ENCODE peak calls at places on chromosomes 1 and 21, in nine cellular contexts. D, N, G, O, E, M, H, L and Q are unnamed samples. For H3K4me1, the result is how much of the 10 kb centered on the place peaks cover.

GRCh38 chr1:183571678-183572268 is 18.5 kb downstream of the NCF2 start:
- DNase-seq in D (no peak), N (no peak), G (no peak), O (peak), E (no peak), M (no peak), H (no peak), L (no peak), Q (no peak)

GRCh38 chr1:95287078-95287477 is 53.1 kb downstream of the RWDD3 start:
- DNase-seq in D (no peak), N (no peak), G (no peak), O (no peak), E (no peak), M (no peak), H (no peak), L (no peak), Q (no peak)

GRCh38 chr1:43221256-43221778 is 48.5 kb upstream of the TMEM125 start:
- DNase-seq in D (no peak), N (no peak), G (peak), O (no peak), E (no peak), M (no peak), H (no peak), L (no peak), Q (no peak)

GRCh38 chr1:172699111-172699510 is 40.2 kb downstream of the FASLG start:
- DNase-seq in D (peak), N (no peak), G (peak), O (no peak), E (peak), M (no peak), H (no peak), L (no peak), Q (peak)

GRCh38 chr1:11940260-11940921 is 5.9 kb downstream of the PLOD1 start:
- DNase-seq in D (peak), N (no peak), G (no peak), O (peak), E (no peak), M (no peak), H (no peak), L (peak), Q (no peak)

GRCh38 chr1:15106608-15107007 is 46.9 kb upstream of the TMEM51 start:
- DNase-seq in D (peak), N (no peak), G (no peak), O (no peak), E (no peak), M (no peak), H (peak), L (peak), Q (no peak)

GRCh38 chr1:19445417-19446342 is 39.7 kb downstream of the CAPZB start:
- DNase-seq in D (no peak), N (peak), G (no peak), O (peak), E (no peak), M (no peak), H (no peak), L (peak), Q (no peak)

GRCh38 chr1:209405183-209405823 is 178.2 kb upstream of the CAMK1G start:
- DNase-seq in D (peak), N (no peak), G (no peak), O (no peak), E (no peak), M (no peak), H (no peak), L (no peak), Q (no peak)

GRCh38 chr21:34557261-34557660 is 45.3 kb upstream of the KCNE1 start:
- DNase-seq in D (no peak), N (no peak), G (no peak), O (no peak), E (no peak), M (no peak), H (no peak), L (no peak), Q (no peak)

DNA sequence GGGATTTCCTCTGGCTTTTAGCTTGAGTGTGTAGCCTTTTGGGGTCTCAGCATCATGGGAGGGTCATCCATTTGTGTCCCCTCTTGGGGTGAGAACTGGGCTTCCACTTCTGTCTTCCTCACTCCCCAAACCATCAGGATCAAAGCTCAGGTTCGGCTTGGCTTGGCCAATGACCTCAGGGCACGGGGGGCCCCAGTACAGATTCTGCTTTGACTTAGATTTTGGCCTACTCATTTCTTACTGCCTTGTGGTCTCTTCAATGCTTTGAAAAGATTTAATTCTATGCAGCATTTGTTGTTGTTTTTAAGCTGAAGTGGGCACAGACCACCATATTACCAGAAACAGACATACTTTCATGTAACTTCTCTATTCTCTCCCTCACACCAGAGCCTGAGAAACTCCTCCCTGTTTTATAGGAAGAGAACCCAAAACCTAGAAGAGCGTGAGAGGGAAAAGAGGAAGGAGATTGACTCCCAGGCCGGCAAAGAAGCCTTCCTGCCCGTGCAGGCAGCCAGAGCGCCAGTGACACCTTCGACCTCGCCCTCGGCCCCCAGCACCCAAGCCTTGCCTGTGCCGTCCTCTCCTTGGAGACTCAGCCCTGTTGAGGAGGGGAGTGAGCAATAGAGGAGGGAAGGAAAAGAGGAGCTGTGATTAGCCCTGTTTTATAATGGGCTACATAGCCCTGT is 1.9 kb upstream of the S100A3 start:
- DNase-seq in D (no peak), N (no peak), G (no peak), O (no peak), E (no peak), M (peak), H (peak), L (no peak), Q (no peak)
- H3K4me1 ChIP-seq in D (under half), N (half or more), G (under half), O (under half), E (under half), M (half or more), H (under half), L (under half), Q (under half)

DNA sequence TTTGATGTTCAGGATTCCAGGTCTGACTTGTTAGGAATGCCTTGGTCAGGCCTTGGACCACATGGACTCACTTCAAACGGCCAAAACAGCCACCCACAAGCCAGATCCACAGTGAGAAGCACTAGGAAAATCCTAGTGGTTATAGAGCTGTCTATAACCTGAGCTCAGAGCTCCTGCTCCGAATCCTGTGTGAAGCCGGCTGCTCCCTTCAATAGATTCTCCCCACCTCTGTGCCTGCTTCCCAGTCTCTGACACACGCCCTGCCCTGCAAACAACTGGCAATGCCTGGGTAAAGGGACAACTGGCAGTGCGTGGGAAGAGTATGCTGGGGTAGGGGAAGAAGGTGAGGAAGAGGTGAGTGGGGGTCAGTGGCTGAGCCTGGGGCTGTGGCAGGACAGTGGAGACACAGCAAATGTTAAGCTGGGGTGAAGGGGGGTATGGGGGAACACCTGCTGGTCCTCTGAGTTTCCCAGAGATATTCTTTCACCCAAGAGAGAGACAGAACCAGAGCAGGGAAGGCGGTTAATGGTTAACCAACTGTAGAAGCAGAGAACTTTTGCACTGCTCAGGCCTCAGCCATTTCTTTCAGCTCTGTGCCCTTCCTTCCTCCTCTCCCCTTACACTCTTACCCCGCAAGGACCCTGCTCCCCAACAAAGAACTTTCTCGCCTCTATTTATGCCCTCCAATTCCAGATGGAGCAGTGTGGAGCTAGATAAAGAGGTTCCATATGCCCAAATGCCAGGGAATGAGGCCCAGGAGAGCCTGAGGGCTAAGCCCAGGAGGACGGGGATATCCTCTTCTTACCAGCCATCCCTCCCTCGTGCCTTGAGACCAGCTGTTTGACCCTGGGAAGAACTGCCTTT is 4.4 kb downstream of the PLXNA2 start:
- DNase-seq in D (no peak), N (no peak), G (no peak), O (no peak), E (no peak), M (no peak), H (no peak), L (peak), Q (no peak)
- H3K4me3 ChIP-seq in D (no peak), N (no peak), G (no peak), O (no peak), E (no peak), M (peak), H (no peak), L (no peak), Q (no peak)

GRCh38 chr1:9887070-9887469 is 23.0 kb downstream of the CTNNBIP1 start:
- DNase-seq in D (no peak), N (no peak), G (no peak), O (no peak), E (no peak), M (no peak), H (no peak), L (no peak), Q (no peak)
- H3K27ac ChIP-seq in D (peak), N (no peak), G (no peak), O (no peak), E (no peak), M (no peak), H (no peak), L (no peak), Q (no peak)

GRCh38 chr1:197774691-197775281 is 494 bp downstream of the DENND1B start:
- DNase-seq in D (peak), N (peak), G (peak), O (peak), E (peak), M (peak), H (peak), L (peak), Q (peak)
- H3K4me1 ChIP-seq in D (under half), N (under half), G (half or more), O (under half), E (half or more), M (under half), H (under half), L (under half), Q (half or more)